ENCODE peak calls at places on chromosomes 12 and 14, in ten cellular contexts. R is GM12865, P is psoas muscle, D is lower lobe of right lung, X is astrocyte of the cerebellum, G is mesothelial cell of epicardium, Z is kidney epithelial cell, I is coronary artery, B is endothelial cell of umbilical vein, V is HCT116. H is an unnamed sample.

GRCh38 chr12:53201170-53201541 is 5.9 kb downstream of the ITGB7 start:
- DNase-seq in R (no peak), P (no peak), D (no peak), X (no peak), G (no peak), Z (no peak), I (no peak), B (no peak), V (no peak), H (no peak)

GRCh38 chr12:52178984-52179383 is 12.8 kb downstream of the KRT80 start:
- DNase-seq in R (no peak), P (no peak), D (no peak), X (no peak), G (no peak), Z (no peak), I (no peak), B (no peak), V (no peak), H (no peak)

GRCh38 chr12:46303039-46303666 is 34.3 kb upstream of the SLC38A1 start:
- DNase-seq in R (peak), P (no peak), D (no peak), X (peak), G (no peak), Z (no peak), I (no peak), B (peak), V (peak), H (no peak)

GRCh38 chr14:65255029-65255545 is 152.8 kb upstream of the MAX start:
- DNase-seq in R (no peak), P (no peak), D (no peak), X (no peak), G (no peak), Z (peak), I (no peak), B (no peak), V (peak), H (no peak)

GRCh38 chr12:95857151-95857550 is 1.6 kb upstream of the SNRPF start:
- DNase-seq in R (no peak), P (no peak), D (no peak), X (no peak), G (no peak), Z (no peak), I (no peak), B (no peak), V (no peak), H (no peak)

GRCh38 chr12:117674313-117674712 is 294.5 kb downstream of the KSR2 start:
- DNase-seq in R (no peak), P (no peak), D (no peak), X (no peak), G (no peak), Z (no peak), I (no peak), B (peak), V (no peak), H (no peak)

GRCh38 chr14:101707285-101707842 is 54.1 kb upstream of the PPP2R5C start:
- DNase-seq in R (peak), P (no peak), D (no peak), X (peak), G (peak), Z (peak), I (no peak), B (peak), V (peak), H (peak)

GRCh38 chr12:6264402-6265037 is 46.0 kb upstream of the PLEKHG6 start:
- DNase-seq in R (peak), P (no peak), D (peak), X (no peak), G (no peak), Z (no peak), I (no peak), B (no peak), V (no peak), H (no peak)

GRCh38 chr14:67695394-67695949 is at the start of gene RDH11:
- DNase-seq in R (peak), P (peak), D (peak), X (peak), G (peak), Z (peak), I (peak), B (peak), V (peak), H (peak)

GRCh38 chr14:68636597-68636996 is 156.3 kb downstream of the ZFP36L1 start:
- DNase-seq in R (no peak), P (no peak), D (no peak), X (no peak), G (peak), Z (no peak), I (peak), B (no peak), V (no peak), H (no peak)

GRCh38 chr14:27427796-27428195 is 830.0 kb upstream of the NOVA1 start:
- DNase-seq in R (no peak), P (no peak), D (no peak), X (no peak), G (no peak), Z (peak), I (no peak), B (peak), V (no peak), H (no peak)

GRCh38 chr14:52073251-52073650 is 4.4 kb upstream of the NID2 start:
- DNase-seq in R (no peak), P (no peak), D (no peak), X (no peak), G (no peak), Z (no peak), I (no peak), B (no peak), V (no peak), H (no peak)

GRCh38 chr12:89211456-89211855 is 140.8 kb downstream of the DUSP6 start:
- DNase-seq in R (no peak), P (no peak), D (no peak), X (no peak), G (no peak), Z (no peak), I (no peak), B (no peak), V (no peak), H (no peak)

GRCh38 chr14:97380539-97380941 is 583.4 kb downstream of the VRK1 start:
- DNase-seq in R (no peak), P (no peak), D (no peak), X (no peak), G (no peak), Z (peak), I (no peak), B (no peak), V (peak), H (no peak)

GRCh38 chr12:132069336-132069985 is 74.7 kb downstream of the DDX51 start:
- DNase-seq in R (no peak), P (no peak), D (no peak), X (no peak), G (no peak), Z (no peak), I (no peak), B (no peak), V (no peak), H (no peak)

GRCh38 chr14:104545151-104545931 is 34.2 kb upstream of the C14orf180 start:
- DNase-seq in R (no peak), P (no peak), D (no peak), X (no peak), G (peak), Z (no peak), I (no peak), B (no peak), V (no peak), H (no peak)

GRCh38 chr12:124770725-124771124 is 92.9 kb downstream of the SCARB1 start:
- DNase-seq in R (no peak), P (no peak), D (no peak), X (no peak), G (no peak), Z (no peak), I (no peak), B (no peak), V (no peak), H (no peak)

GRCh38 chr12:4006743-4007142 is 133.5 kb upstream of the PARP11 start:
- DNase-seq in R (no peak), P (no peak), D (no peak), X (no peak), G (no peak), Z (no peak), I (no peak), B (no peak), V (no peak), H (no peak)

GRCh38 chr12:90253674-90254181 is 545.1 kb upstream of the ATP2B1 start:
- DNase-seq in R (peak), P (peak), D (peak), X (peak), G (no peak), Z (peak), I (peak), B (peak), V (peak), H (no peak)

GRCh38 chr12:57377103-57377840 is 53.6 kb downstream of the R3HDM2 start:
- DNase-seq in R (peak), P (no peak), D (no peak), X (no peak), G (no peak), Z (no peak), I (no peak), B (no peak), V (no peak), H (no peak)

GRCh38 chr12:89225401-89225800 is 126.9 kb downstream of the DUSP6 start:
- DNase-seq in R (peak), P (peak), D (peak), X (no peak), G (no peak), Z (peak), I (no peak), B (peak), V (peak), H (no peak)

GRCh38 chr12:106054016-106054415 is 84.7 kb downstream of the NUAK1 start:
- DNase-seq in R (no peak), P (no peak), D (no peak), X (no peak), G (no peak), Z (no peak), I (no peak), B (no peak), V (no peak), H (no peak)

GRCh38 chr14:64762044-64763034 is 58.1 kb downstream of the PLEKHG3 start:
- DNase-seq in R (no peak), P (peak), D (peak), X (peak), G (peak), Z (peak), I (peak), B (peak), V (peak), H (no peak)

GRCh38 chr14:59013672-59014298 is 174.7 kb upstream of the DAAM1 start:
- DNase-seq in R (no peak), P (no peak), D (no peak), X (peak), G (no peak), Z (no peak), I (no peak), B (no peak), V (no peak), H (no peak)

GRCh38 chr14:49920935-49921334 is 28.1 kb downstream of the ARF6 start:
- DNase-seq in R (peak), P (no peak), D (no peak), X (no peak), G (no peak), Z (no peak), I (no peak), B (no peak), V (no peak), H (no peak)

GRCh38 chr12:18296909-18297280 is 35.6 kb downstream of the PIK3C2G start:
- DNase-seq in R (no peak), P (no peak), D (no peak), X (no peak), G (no peak), Z (no peak), I (no peak), B (no peak), V (no peak), H (no peak)

GRCh38 chr12:113912761-113913295 is 53.3 kb downstream of the RBM19 start:
- DNase-seq in R (peak), P (peak), D (peak), X (peak), G (peak), Z (no peak), I (no peak), B (peak), V (peak), H (peak)

GRCh38 chr14:61500046-61500445 is 178.7 kb downstream of the PRKCH start:
- DNase-seq in R (no peak), P (no peak), D (no peak), X (no peak), G (no peak), Z (no peak), I (no peak), B (no peak), V (no peak), H (no peak)
- TF ChIP-seq CTCF in R (no peak), P (no peak), D (no peak), X (no peak), G (no peak), Z (no peak), I (no peak), B (no peak), V (no peak), H (no peak)

DNA sequence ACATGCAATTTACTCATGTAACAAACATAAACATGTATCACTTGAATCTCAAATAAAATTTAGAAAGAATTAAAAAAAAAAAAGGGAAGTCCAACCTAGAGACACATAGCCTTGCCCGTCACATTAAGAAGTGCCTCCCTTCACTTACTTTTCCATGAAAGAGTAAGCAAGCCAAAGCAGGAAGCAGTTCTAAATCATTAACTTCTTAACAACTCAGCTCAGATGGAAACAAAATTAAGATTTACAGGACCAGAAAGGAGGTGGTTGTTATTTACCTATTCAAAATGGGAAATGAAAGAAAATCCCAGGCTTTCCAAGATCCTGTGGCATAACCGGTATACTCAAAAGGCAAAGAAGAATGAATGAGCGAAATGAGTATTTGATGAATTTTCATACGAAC is 258.6 kb upstream of the DCN start:
- DNase-seq in R (no peak), P (no peak), D (no peak), X (no peak), G (no peak), Z (no peak), I (no peak), B (no peak), V (no peak), H (no peak)
- TF ChIP-seq CTCF in R (no peak), P (no peak), D (no peak), X (no peak), G (no peak), Z (no peak), I (no peak), B (no peak), V (no peak), H (no peak)

DNA sequence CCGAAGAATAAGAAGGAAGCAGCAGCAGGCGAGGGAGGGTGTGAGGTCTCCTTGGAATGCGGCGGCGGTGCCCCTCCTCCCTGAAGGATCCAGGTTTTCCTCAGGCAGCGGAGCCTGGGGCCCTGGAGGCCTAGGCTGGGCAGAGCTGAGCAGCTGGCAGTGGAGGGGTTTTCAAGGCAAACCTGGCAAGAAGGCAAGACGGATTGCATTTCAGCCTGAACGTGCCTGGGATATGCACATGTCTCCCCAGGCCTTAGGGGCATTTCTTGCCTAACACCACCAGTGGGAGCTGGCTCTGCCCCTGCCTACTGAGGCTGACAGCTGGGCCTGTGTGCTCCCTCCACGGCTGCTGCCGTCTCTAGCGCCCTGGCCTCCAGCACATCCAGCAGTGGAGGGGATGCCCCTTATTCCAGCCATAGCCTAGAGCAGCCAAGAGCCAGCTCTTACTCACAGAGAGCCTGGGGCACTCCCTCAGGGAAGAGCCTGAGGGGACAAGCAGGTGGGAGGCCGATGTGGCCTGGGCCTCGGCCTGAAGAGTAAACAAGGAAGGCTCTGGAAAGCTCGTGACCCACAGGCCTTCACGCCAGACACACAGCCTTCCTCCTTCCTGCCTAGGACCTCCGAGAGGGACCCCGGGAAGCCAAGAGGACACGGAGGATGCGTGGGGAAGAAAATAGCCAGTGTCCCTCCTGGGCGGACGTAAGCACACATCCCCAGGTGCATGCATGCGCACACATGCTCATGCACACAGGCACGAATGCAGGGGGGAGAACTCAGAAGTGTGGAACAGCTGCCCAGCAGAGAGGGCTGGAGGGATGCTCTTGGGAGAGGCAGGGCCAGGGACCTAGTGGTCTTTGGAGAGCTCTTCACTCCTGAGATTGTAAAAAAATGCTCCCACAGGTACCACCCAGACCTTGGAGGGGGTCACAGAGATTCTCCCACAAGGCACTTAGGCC is 23.0 kb upstream of the EIF2B2 start:
- DNase-seq in R (no peak), P (peak), D (no peak), X (no peak), G (no peak), Z (no peak), I (peak), B (peak), V (no peak), H (no peak)
- TF ChIP-seq CTCF in R (no peak), P (peak), D (no peak), X (peak), G (no peak), Z (peak), I (no peak), B (peak), V (no peak), H (no peak)

GRCh38 chr12:47773062-47773857 is at the start of gene SLC48A1:
- DNase-seq in R (peak), P (peak), D (peak), X (no peak), G (peak), Z (no peak), I (no peak), B (peak), V (no peak), H (peak)
- TF ChIP-seq CTCF in R (peak), P (peak), D (peak), X (peak), G (peak), Z (peak), I (no peak), B (peak), V (peak), H (peak)

GRCh38 chr12:24278832-24279231 is 329.4 kb upstream of the SOX5 start:
- DNase-seq in R (no peak), P (no peak), D (no peak), X (no peak), G (no peak), Z (no peak), I (no peak), B (no peak), V (no peak), H (no peak)
- TF ChIP-seq CTCF in R (no peak), P (no peak), D (no peak), X (no peak), G (no peak), Z (no peak), I (no peak), B (peak), V (no peak), H (no peak)

GRCh38 chr14:89607453-89607852 is 190.4 kb upstream of the FOXN3 start:
- DNase-seq in R (no peak), P (no peak), D (no peak), X (no peak), G (no peak), Z (no peak), I (no peak), B (no peak), V (no peak), H (no peak)
- TF ChIP-seq CTCF in R (no peak), P (no peak), D (no peak), X (no peak), G (no peak), Z (no peak), I (no peak), B (no peak), V (no peak), H (no peak)